ENCODE peak calls at places on chromosomes 7 and 10, in eight cellular contexts. I, S, D, X, M, V, H and O are unnamed samples.
A peak's percentile ranks its signal among the peaks of the same experiment; 100 is the strongest.

GRCh38 chr10:63700209-63700934 is 179.2 kb downstream of the REEP3 start:
- DNase-seq in V (no peak), H (no peak), D (no peak), I (no peak), X (peak; percentile 40), M (no peak), S (no peak), O (no peak)

GRCh38 chr7:10981317-10981716 is 7.6 kb downstream of the PHF14 start:
- DNase-seq in I (no peak), S (no peak), D (no peak), X (no peak), V (no peak), M (no peak), H (no peak), O (no peak)

GRCh38 chr7:157414702-157415096 is 77.9 kb downstream of the DNAJB6 start:
- DNase-seq in X (no peak), H (no peak), I (no peak), S (no peak), D (no peak), V (no peak), M (no peak), O (no peak)

GRCh38 chr10:132266594-132267161 is 41.1 kb downstream of the STK32C start:
- DNase-seq in S (no peak), H (no peak), M (no peak), D (no peak), X (no peak), I (no peak), V (no peak), O (no peak)

GRCh38 chr10:106571216-106571954 is 593.1 kb downstream of the SORCS1 start:
- DNase-seq in D (no peak), M (no peak), I (peak; percentile 59), H (no peak), S (no peak), V (no peak), X (peak; percentile 42), O (no peak)

GRCh38 chr7:22121702-22122474 is 176.2 kb upstream of the CDCA7L start:
- DNase-seq in D (no peak), I (no peak), X (peak; percentile 25), S (no peak), M (no peak), V (no peak), H (no peak), O (no peak)

GRCh38 chr7:66015440-66016130 is 33.6 kb upstream of the GUSB start:
- DNase-seq in D (no peak), M (no peak), V (no peak), X (no peak), H (no peak), I (no peak), S (no peak), O (no peak)

GRCh38 chr10:30013684-30014246 is 45.6 kb downstream of the JCAD start:
- DNase-seq in X (no peak), D (no peak), M (no peak), S (no peak), I (no peak), H (no peak), V (no peak), O (no peak)

DNA sequence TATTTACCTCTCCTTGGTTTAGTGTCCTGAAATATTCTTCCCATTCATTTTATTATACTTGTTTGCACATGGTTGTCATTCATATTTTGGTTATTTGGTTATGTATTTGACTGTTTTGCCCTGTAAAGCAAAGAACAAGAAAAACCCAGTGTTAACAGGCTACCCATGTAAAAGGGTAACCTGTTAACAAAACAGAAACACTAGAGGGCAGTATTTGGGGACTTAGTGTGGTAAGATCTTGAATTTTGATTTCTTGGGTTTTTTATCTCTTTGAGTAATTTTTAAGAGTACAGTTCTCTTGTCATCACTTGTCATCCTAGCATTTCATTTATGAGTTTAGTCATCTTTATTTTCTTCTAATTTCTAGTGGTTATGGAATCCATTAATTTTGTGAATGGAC is 51.3 kb downstream of the POLL start:
- DNase-seq in H (no peak), I (peak; percentile 82), X (peak; percentile 53), D (no peak), S (no peak), M (peak; percentile 26), V (no peak), O (peak; percentile 8)
- TF ChIP-seq CTCF in H (peak; percentile 43), I (peak; percentile 88), X (peak; percentile 32), D (peak; percentile 12), S (peak; percentile 33), M (peak; percentile 55), V (peak; percentile 53), O (peak; percentile 38)

GRCh38 chr10:69709366-69709941 is 79.4 kb downstream of the FAM241B start:
- DNase-seq in I (no peak), V (no peak), H (no peak), S (no peak), M (no peak), D (no peak), X (no peak), O (no peak)

GRCh38 chr10:69714572-69714971 is 84.5 kb downstream of the FAM241B start:
- DNase-seq in H (no peak), V (no peak), M (no peak), D (no peak), X (no peak), I (no peak), S (no peak), O (no peak)

GRCh38 chr10:69710008-69710905 is 80.2 kb downstream of the FAM241B start:
- DNase-seq in D (no peak), H (no peak), S (no peak), M (no peak), X (no peak), V (no peak), I (peak; percentile 29), O (no peak)

GRCh38 chr10:69715156-69715898 is 85.3 kb downstream of the FAM241B start:
- DNase-seq in V (no peak), H (no peak), X (no peak), S (no peak), D (no peak), I (no peak), M (no peak), O (no peak)

DNA sequence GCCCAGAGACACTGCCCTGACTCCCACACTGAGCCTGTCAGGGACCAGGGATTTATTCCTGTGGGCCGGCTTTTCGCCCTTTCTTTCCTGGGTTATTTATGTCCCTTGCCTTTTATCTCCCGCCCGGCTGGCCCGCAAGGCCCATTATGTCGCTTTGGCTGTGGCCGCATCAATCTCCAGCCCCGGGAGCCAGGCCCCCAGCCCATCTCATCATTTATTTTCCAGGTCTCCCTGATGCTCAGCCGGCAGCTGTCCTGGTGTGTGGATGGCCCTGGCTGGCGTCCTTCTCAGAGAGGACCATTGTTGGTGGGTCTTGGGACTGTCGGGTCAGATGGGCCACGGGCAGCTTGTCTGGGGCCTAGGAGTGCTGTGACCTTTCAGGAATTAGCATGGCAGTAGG is 82.3 kb downstream of the FAM241B start:
- DNase-seq in D (no peak), H (no peak), I (no peak), M (no peak), S (no peak), V (no peak), X (no peak), O (no peak)
- H3K4me3 ChIP-seq in D (no peak overlapping the region), H (no peak overlapping the region), I (no peak overlapping the region), M (no peak overlapping the region), S (no peak overlapping the region), V (no peak overlapping the region), X (no peak overlapping the region), O (no peak overlapping the region)

GRCh38 chr10:13516176-13516575 is 12.6 kb downstream of the BEND7 start:
- DNase-seq in X (no peak), I (no peak), M (no peak), V (no peak), S (no peak), H (no peak), D (no peak), O (no peak)

GRCh38 chr10:13515467-13515866 is 13.3 kb downstream of the BEND7 start:
- DNase-seq in M (no peak), D (no peak), V (no peak), H (no peak), X (no peak), I (no peak), S (no peak), O (no peak)

GRCh38 chr10:13520194-13520593 is 8.6 kb downstream of the BEND7 start:
- DNase-seq in H (no peak), X (no peak), I (no peak), M (no peak), V (no peak), S (no peak), D (no peak), O (no peak)

GRCh38 chr10:13517675-13518074 is 11.1 kb downstream of the BEND7 start:
- DNase-seq in I (no peak), V (no peak), H (no peak), X (no peak), S (no peak), D (no peak), M (no peak), O (no peak)

DNA sequence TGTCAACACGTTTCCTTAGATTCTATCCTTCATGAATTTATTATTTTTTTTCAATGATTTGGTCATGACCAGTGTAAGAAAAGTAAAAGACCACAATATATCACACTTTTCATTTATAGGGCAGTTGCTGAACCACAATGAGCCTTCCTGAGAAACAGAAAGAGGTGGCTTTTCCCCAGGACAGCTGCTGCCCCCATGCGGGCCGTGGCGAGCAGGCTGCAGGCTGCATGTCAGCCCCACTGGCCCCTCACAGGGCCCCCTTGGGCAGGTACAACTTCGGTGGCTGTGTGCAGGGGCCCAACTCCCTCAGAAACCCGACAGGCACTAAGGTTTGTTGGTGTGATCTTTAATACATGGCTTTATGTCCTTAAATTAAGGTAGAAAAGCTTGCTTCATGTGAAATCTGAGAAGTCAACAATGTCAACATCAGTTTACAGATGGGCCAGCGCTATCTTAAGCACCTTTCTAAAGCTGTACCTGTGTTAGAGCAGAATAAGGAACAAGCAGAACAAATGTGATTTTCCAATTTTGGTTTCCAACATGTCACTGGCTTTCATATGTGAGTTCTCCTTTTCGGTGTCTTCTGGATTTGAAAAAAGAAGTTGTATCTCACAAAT is 10.6 kb downstream of the BEND7 start:
- DNase-seq in V (no peak), M (peak; percentile 31), I (peak; percentile 74), D (no peak), H (no peak), S (no peak), X (no peak), O (no peak)
- TF ChIP-seq CTCF in V (peak; percentile 63), M (peak; percentile 67), I (peak; percentile 67), D (no peak), H (no peak), S (no peak), X (no peak), O (peak; percentile 19)

GRCh38 chr7:98985945-98986344 is 107.6 kb downstream of the TRRAP start:
- DNase-seq in M (no peak), I (no peak), S (no peak), H (no peak), V (no peak), D (no peak), X (no peak), O (no peak)

GRCh38 chr7:98982686-98983085 is 104.4 kb downstream of the TRRAP start:
- DNase-seq in H (no peak), D (no peak), I (no peak), S (no peak), X (no peak), M (no peak), V (no peak), O (no peak)

GRCh38 chr7:98984126-98984525 is 105.8 kb downstream of the TRRAP start:
- DNase-seq in X (no peak), H (no peak), M (no peak), S (no peak), V (no peak), D (no peak), I (no peak), O (no peak)

GRCh38 chr7:98978672-98979071 is 100.3 kb downstream of the TRRAP start:
- DNase-seq in M (no peak), I (no peak), X (no peak), D (no peak), S (no peak), H (no peak), V (no peak), O (no peak)

DNA sequence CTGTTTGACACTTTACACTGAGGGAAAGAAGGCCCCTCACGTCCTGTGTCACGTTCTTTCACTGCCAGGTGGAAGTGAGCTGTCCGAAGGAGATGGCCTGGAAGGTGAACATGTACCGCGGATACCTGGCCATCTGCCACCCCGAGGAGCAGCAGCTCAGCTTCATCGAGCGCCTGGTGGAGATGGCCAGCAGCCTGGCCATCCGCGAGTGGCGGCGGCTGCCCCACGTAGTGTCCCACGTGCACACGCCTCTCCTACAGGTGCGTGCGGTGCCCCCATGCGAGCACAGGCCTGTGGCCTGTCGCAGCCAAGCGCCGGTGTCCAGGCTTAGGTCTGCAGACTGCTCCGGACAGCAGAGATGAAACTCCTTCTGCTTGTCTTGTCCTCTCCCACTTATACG is 103.4 kb downstream of the TRRAP start:
- DNase-seq in V (no peak), H (no peak), M (no peak), X (no peak), D (no peak), S (no peak), I (no peak), O (no peak)
- H3K4me3 ChIP-seq in V (no peak overlapping the region), H (no peak overlapping the region), M (no peak overlapping the region), X (no peak overlapping the region), D (no peak overlapping the region), S (no peak overlapping the region), I (no peak overlapping the region), O (no peak overlapping the region)